ENCODE peak calls at places on chromosome 13, in four cellular contexts. O is K562, X is GM12878, F is H1. J is an unnamed sample.

GRCh38 chr13:101640797-101641400 is 188.4 kb downstream of the ITGBL1 start:
- DNase-seq in O (no peak), X (no peak), F (no peak), J (no peak)

GRCh38 chr13:58318495-58319167 is 687.1 kb downstream of the PCDH17 start:
- DNase-seq in O (no peak), X (no peak), F (no peak), J (no peak)

GRCh38 chr13:103517066-103517767 is 451.0 kb upstream of the SLC10A2 start:
- DNase-seq in O (no peak), X (peak), F (no peak), J (no peak)

GRCh38 chr13:109954441-109954840 is 168.1 kb upstream of the IRS2 start:
- DNase-seq in O (no peak), X (no peak), F (no peak), J (no peak)

GRCh38 chr13:27455331-27455855 is 5.0 kb upstream of the MTIF3 start:
- DNase-seq in O (no peak), X (no peak), F (no peak), J (no peak)

GRCh38 chr13:27783111-27783510 is 9.2 kb upstream of the GSX1 start:
- DNase-seq in O (peak), X (no peak), F (no peak), J (peak)

GRCh38 chr13:106524108-106524507 is 11.4 kb downstream of the EFNB2 start:
- DNase-seq in O (no peak), X (no peak), F (no peak), J (no peak)

GRCh38 chr13:90760639-90761038 is 586.8 kb upstream of the MIR17HG start:
- DNase-seq in O (no peak), X (no peak), F (no peak), J (no peak)

GRCh38 chr13:108200781-108201398 is 14.4 kb downstream of the LIG4 start:
- DNase-seq in O (no peak), X (no peak), F (no peak), J (no peak)

GRCh38 chr13:43154839-43155238 is 131.5 kb downstream of the DNAJC15 start:
- DNase-seq in O (no peak), X (no peak), F (no peak), J (no peak)

GRCh38 chr13:43154083-43154739 is 130.8 kb downstream of the DNAJC15 start:
- DNase-seq in O (no peak), X (no peak), F (no peak), J (no peak)

GRCh38 chr13:43159007-43159406 is 135.6 kb downstream of the DNAJC15 start:
- DNase-seq in O (no peak), X (no peak), F (no peak), J (no peak)

GRCh38 chr13:43157796-43158195 is 134.4 kb downstream of the DNAJC15 start:
- DNase-seq in O (no peak), X (no peak), F (no peak), J (no peak)

DNA sequence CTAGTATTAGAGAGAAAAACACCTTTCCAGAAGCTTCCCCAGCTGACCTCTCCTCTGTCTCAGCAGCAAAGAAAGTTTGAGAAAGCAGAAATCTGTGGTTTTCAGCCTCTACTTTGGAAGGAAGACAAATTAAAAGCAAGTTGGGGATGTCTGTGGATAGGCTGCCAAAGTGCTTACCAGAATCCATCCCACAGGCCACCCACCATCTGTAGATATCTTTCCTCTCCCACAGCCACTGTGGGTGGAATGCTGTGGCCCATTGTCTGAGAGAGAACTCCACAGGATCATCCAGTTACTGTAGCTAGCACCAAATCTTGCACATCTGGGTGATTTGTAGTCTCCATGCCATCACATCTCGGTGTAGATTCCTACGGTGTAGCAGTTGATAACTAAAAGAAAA is 133.5 kb downstream of the DNAJC15 start:
- DNase-seq in O (no peak), X (no peak), F (no peak), J (no peak)
- TF ChIP-seq SIN3A in O (no peak), X (no peak), F (no peak), J (no peak)

GRCh38 chr13:44172411-44172810 is 201.2 kb upstream of the SERP2 start:
- DNase-seq in O (no peak), X (no peak), F (no peak), J (no peak)
- TF ChIP-seq HDAC6 in O (no peak), X (no peak), F (no peak), J (no peak)

DNA sequence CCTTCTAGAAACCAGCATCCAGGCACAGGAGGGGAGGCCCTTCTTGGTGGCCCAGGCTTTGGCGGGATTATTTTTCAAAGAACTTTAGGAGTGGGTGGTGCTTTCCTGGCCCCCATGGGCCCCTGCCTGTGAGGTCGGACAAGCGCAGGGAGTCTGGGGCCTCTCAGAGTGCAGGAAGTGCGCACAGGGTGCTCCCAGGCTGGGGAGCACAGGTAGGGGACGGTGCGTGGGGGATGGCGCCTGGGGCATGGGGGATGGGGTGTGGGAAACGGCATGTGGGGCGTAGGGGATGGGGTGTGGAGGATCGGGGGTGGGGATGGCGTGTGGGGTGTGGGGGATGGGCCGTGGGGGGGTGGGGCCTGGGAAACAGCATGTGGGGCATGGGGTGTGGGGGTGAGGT is 462 bp downstream of the F7 start:
- DNase-seq in O (no peak), X (no peak), F (no peak), J (no peak)
- TF ChIP-seq SIN3A in O (no peak), X (no peak), F (no peak), J (no peak)

GRCh38 chr13:67392014-67392413 is 161.9 kb upstream of the PCDH9 start:
- DNase-seq in O (no peak), X (no peak), F (no peak), J (no peak)

GRCh38 chr13:67395577-67395976 is 165.4 kb upstream of the PCDH9 start:
- DNase-seq in O (no peak), X (no peak), F (no peak), J (no peak)

GRCh38 chr13:67390462-67391093 is 160.4 kb upstream of the PCDH9 start:
- DNase-seq in O (no peak), X (no peak), F (no peak), J (no peak)
- TF ChIP-seq HDAC6 in O (no peak), X (no peak), F (no peak), J (no peak)

GRCh38 chr13:100533588-100534041 is 55.0 kb downstream of the GGACT start:
- DNase-seq in O (no peak), X (no peak), F (no peak), J (peak)

GRCh38 chr13:100534911-100535310 is 53.7 kb downstream of the GGACT start:
- DNase-seq in O (no peak), X (no peak), F (no peak), J (no peak)

GRCh38 chr13:100535401-100536135 is 53.0 kb downstream of the GGACT start:
- DNase-seq in O (no peak), X (no peak), F (no peak), J (no peak)

GRCh38 chr13:100532836-100533435 is 55.7 kb downstream of the GGACT start:
- DNase-seq in O (no peak), X (no peak), F (no peak), J (no peak)

GRCh38 chr13:100534147-100534818 is 54.3 kb downstream of the GGACT start:
- DNase-seq in O (no peak), X (no peak), F (no peak), J (no peak)
- TF ChIP-seq SIN3A in O (no peak), X (no peak), F (no peak), J (no peak)

J was measured in HepG2.